ENCODE peak calls at places on chromosome X, in six cellular contexts. One of them, this sample, is unnamed. For H3K4me1, the result is how much of the 10 kb centered on the place peaks cover.

GRCh38 chrX:111519215-111519614 is 7.8 kb downstream of the SERTM2 start:
- DNase-seq in lower lobe of right lung: no peak
- DNase-seq in neural progenitor cell: peak
- DNase-seq in CD8-positive, alpha-beta T cell: no peak
- DNase-seq in kidney: no peak
- DNase-seq in uterus: no peak
- DNase-seq in this sample: no peak

GRCh38 chrX:107485019-107485418 is 35.6 kb downstream of the FRMPD3 start:
- DNase-seq in lower lobe of right lung: no peak
- DNase-seq in neural progenitor cell: no peak
- DNase-seq in CD8-positive, alpha-beta T cell: no peak
- DNase-seq in kidney: no peak
- DNase-seq in uterus: no peak
- DNase-seq in this sample: no peak

GRCh38 chrX:71253253-71254091 is 468 bp downstream of the ZMYM3 start:
- DNase-seq in lower lobe of right lung: peak
- DNase-seq in neural progenitor cell: peak
- DNase-seq in CD8-positive, alpha-beta T cell: no peak
- DNase-seq in kidney: no peak
- DNase-seq in uterus: peak
- DNase-seq in this sample: peak

GRCh38 chrX:129739591-129739990 is 812 bp downstream of the XPNPEP2 start:
- DNase-seq in lower lobe of right lung: no peak
- DNase-seq in neural progenitor cell: no peak
- DNase-seq in CD8-positive, alpha-beta T cell: no peak
- DNase-seq in kidney: no peak
- DNase-seq in uterus: no peak
- DNase-seq in this sample: no peak

GRCh38 chrX:41688835-41689234 is at the start of gene GPR34:
- DNase-seq in lower lobe of right lung: no peak
- DNase-seq in neural progenitor cell: no peak
- DNase-seq in CD8-positive, alpha-beta T cell: no peak
- DNase-seq in kidney: no peak
- DNase-seq in uterus: no peak
- DNase-seq in this sample: no peak

GRCh38 chrX:152070186-152070585 is 68.2 kb downstream of the MAGEA10 start:
- DNase-seq in lower lobe of right lung: no peak
- DNase-seq in neural progenitor cell: no peak
- DNase-seq in CD8-positive, alpha-beta T cell: no peak
- DNase-seq in kidney: no peak
- DNase-seq in uterus: no peak
- DNase-seq in this sample: no peak

GRCh38 chrX:48676893-48677270 is 6.7 kb upstream of the WAS start:
- DNase-seq in lower lobe of right lung: peak
- DNase-seq in neural progenitor cell: no peak
- DNase-seq in CD8-positive, alpha-beta T cell: no peak
- DNase-seq in kidney: peak
- DNase-seq in uterus: no peak
- DNase-seq in this sample: no peak

GRCh38 chrX:1355131-1355799 is 18.7 kb downstream of the IL3RA start:
- DNase-seq in lower lobe of right lung: peak
- DNase-seq in neural progenitor cell: peak
- DNase-seq in CD8-positive, alpha-beta T cell: no peak
- DNase-seq in kidney: peak
- DNase-seq in uterus: no peak
- DNase-seq in this sample: no peak

GRCh38 chrX:45851434-45851991 is 650.8 kb upstream of the DIPK2B start:
- DNase-seq in lower lobe of right lung: peak
- DNase-seq in neural progenitor cell: peak
- DNase-seq in CD8-positive, alpha-beta T cell: peak
- DNase-seq in kidney: no peak
- DNase-seq in uterus: peak
- DNase-seq in this sample: no peak

GRCh38 chrX:65587616-65588526 is 53.3 kb upstream of the LAS1L start:
- DNase-seq in lower lobe of right lung: peak
- DNase-seq in neural progenitor cell: no peak
- DNase-seq in CD8-positive, alpha-beta T cell: no peak
- DNase-seq in kidney: peak
- DNase-seq in uterus: peak
- DNase-seq in this sample: peak

GRCh38 chrX:87728459-87728858 is 210.9 kb downstream of the KLHL4 start:
- DNase-seq in lower lobe of right lung: no peak
- DNase-seq in neural progenitor cell: no peak
- DNase-seq in CD8-positive, alpha-beta T cell: no peak
- DNase-seq in kidney: no peak
- DNase-seq in uterus: no peak
- DNase-seq in this sample: no peak

GRCh38 chrX:103513067-103513466 is 6.2 kb downstream of the RAB40A start:
- DNase-seq in lower lobe of right lung: no peak
- DNase-seq in neural progenitor cell: no peak
- DNase-seq in CD8-positive, alpha-beta T cell: no peak
- DNase-seq in kidney: no peak
- DNase-seq in uterus: no peak
- DNase-seq in this sample: no peak

GRCh38 chrX:39755152-39756032 is 342.4 kb downstream of the BCOR start:
- DNase-seq in lower lobe of right lung: peak
- DNase-seq in neural progenitor cell: peak
- DNase-seq in CD8-positive, alpha-beta T cell: no peak
- DNase-seq in kidney: peak
- DNase-seq in uterus: peak
- DNase-seq in this sample: peak

GRCh38 chrX:141220342-141221008 is 21.8 kb downstream of the SPANXC start:
- DNase-seq in lower lobe of right lung: no peak
- DNase-seq in neural progenitor cell: no peak
- DNase-seq in CD8-positive, alpha-beta T cell: no peak
- DNase-seq in kidney: no peak
- DNase-seq in uterus: no peak
- DNase-seq in this sample: no peak

GRCh38 chrX:13110427-13111324 is 66.3 kb upstream of the FAM9C start:
- DNase-seq in lower lobe of right lung: no peak
- DNase-seq in neural progenitor cell: no peak
- DNase-seq in CD8-positive, alpha-beta T cell: no peak
- DNase-seq in kidney: peak
- DNase-seq in uterus: peak
- DNase-seq in this sample: no peak

GRCh38 chrX:153780678-153781427 is at the start of gene SRPK3:
- DNase-seq in lower lobe of right lung: no peak
- DNase-seq in neural progenitor cell: no peak
- DNase-seq in CD8-positive, alpha-beta T cell: no peak
- DNase-seq in kidney: peak
- DNase-seq in uterus: no peak
- DNase-seq in this sample: no peak

GRCh38 chrX:136310411-136310810 is 9.6 kb downstream of the ADGRG4 start:
- DNase-seq in lower lobe of right lung: no peak
- DNase-seq in neural progenitor cell: no peak
- DNase-seq in CD8-positive, alpha-beta T cell: no peak
- DNase-seq in kidney: no peak
- DNase-seq in uterus: no peak
- DNase-seq in this sample: no peak

GRCh38 chrX:119537487-119537886 is 27.7 kb downstream of the STEEP1 start:
- DNase-seq in lower lobe of right lung: no peak
- DNase-seq in neural progenitor cell: no peak
- DNase-seq in CD8-positive, alpha-beta T cell: no peak
- DNase-seq in kidney: no peak
- DNase-seq in uterus: no peak
- DNase-seq in this sample: no peak

GRCh38 chrX:47197526-47197925 is 3.9 kb downstream of the UBA1 start:
- DNase-seq in lower lobe of right lung: no peak
- DNase-seq in neural progenitor cell: no peak
- DNase-seq in CD8-positive, alpha-beta T cell: no peak
- DNase-seq in kidney: no peak
- DNase-seq in uterus: no peak
- DNase-seq in this sample: peak

DNA sequence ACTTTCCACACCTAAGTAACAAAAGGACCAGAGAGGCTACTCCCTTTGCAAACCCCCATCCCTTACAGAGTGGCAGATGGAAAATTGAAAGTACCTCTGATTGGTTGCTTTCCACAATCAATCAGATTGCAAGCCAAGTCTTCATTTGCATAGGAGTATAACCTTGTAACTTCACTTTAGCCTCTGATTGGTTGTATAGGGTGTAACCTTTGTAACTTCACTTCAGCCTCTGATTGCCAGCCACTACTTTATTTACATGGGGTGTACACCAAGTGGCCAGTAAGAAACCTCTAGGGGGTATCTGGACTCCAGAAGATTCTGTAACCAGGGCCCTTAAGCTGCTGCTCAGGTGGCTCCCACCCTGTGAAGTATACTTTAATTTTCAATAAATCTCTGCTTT is 48.6 kb downstream of the GPC4 start:
- DNase-seq in lower lobe of right lung: no peak
- DNase-seq in neural progenitor cell: no peak
- DNase-seq in CD8-positive, alpha-beta T cell: no peak
- DNase-seq in kidney: no peak
- DNase-seq in uterus: no peak
- DNase-seq in this sample: no peak
- H3K4me1 ChIP-seq in lower lobe of right lung: under half
- H3K4me1 ChIP-seq in neural progenitor cell: under half
- H3K4me1 ChIP-seq in CD8-positive, alpha-beta T cell: under half
- H3K4me1 ChIP-seq in kidney: under half
- H3K4me1 ChIP-seq in uterus: under half
- H3K4me1 ChIP-seq in this sample: under half

GRCh38 chrX:11753668-11754067 is 4.4 kb upstream of the MSL3 start:
- DNase-seq in lower lobe of right lung: no peak
- DNase-seq in neural progenitor cell: no peak
- DNase-seq in CD8-positive, alpha-beta T cell: no peak
- DNase-seq in kidney: no peak
- DNase-seq in uterus: no peak
- DNase-seq in this sample: no peak

GRCh38 chrX:11751261-11751660 is 6.8 kb upstream of the MSL3 start:
- DNase-seq in lower lobe of right lung: no peak
- DNase-seq in neural progenitor cell: no peak
- DNase-seq in CD8-positive, alpha-beta T cell: no peak
- DNase-seq in kidney: no peak
- DNase-seq in uterus: no peak
- DNase-seq in this sample: no peak

GRCh38 chrX:11754958-11755645 is 2.9 kb upstream of the MSL3 start:
- DNase-seq in lower lobe of right lung: no peak
- DNase-seq in neural progenitor cell: no peak
- DNase-seq in CD8-positive, alpha-beta T cell: no peak
- DNase-seq in kidney: no peak
- DNase-seq in uterus: no peak
- DNase-seq in this sample: no peak

GRCh38 chrX:11750051-11750450 is 8.0 kb upstream of the MSL3 start:
- DNase-seq in lower lobe of right lung: no peak
- DNase-seq in neural progenitor cell: no peak
- DNase-seq in CD8-positive, alpha-beta T cell: no peak
- DNase-seq in kidney: no peak
- DNase-seq in uterus: no peak
- DNase-seq in this sample: no peak

GRCh38 chrX:11750694-11751093 is 7.3 kb upstream of the MSL3 start:
- DNase-seq in lower lobe of right lung: no peak
- DNase-seq in neural progenitor cell: no peak
- DNase-seq in CD8-positive, alpha-beta T cell: no peak
- DNase-seq in kidney: no peak
- DNase-seq in uterus: no peak
- DNase-seq in this sample: no peak
- H3K4me1 ChIP-seq in lower lobe of right lung: under half
- H3K4me1 ChIP-seq in neural progenitor cell: under half
- H3K4me1 ChIP-seq in CD8-positive, alpha-beta T cell: under half
- H3K4me1 ChIP-seq in kidney: under half
- H3K4me1 ChIP-seq in uterus: under half
- H3K4me1 ChIP-seq in this sample: under half

GRCh38 chrX:21996872-21997271 is 35.3 kb upstream of the PHEX start:
- DNase-seq in lower lobe of right lung: no peak
- DNase-seq in neural progenitor cell: no peak
- DNase-seq in CD8-positive, alpha-beta T cell: no peak
- DNase-seq in kidney: no peak
- DNase-seq in uterus: no peak
- DNase-seq in this sample: no peak

GRCh38 chrX:21990812-21991211 is 41.3 kb upstream of the PHEX start:
- DNase-seq in lower lobe of right lung: no peak
- DNase-seq in neural progenitor cell: no peak
- DNase-seq in CD8-positive, alpha-beta T cell: no peak
- DNase-seq in kidney: no peak
- DNase-seq in uterus: no peak
- DNase-seq in this sample: no peak

GRCh38 chrX:21989415-21989814 is 42.7 kb upstream of the PHEX start:
- DNase-seq in lower lobe of right lung: no peak
- DNase-seq in neural progenitor cell: no peak
- DNase-seq in CD8-positive, alpha-beta T cell: no peak
- DNase-seq in kidney: no peak
- DNase-seq in uterus: no peak
- DNase-seq in this sample: no peak

GRCh38 chrX:21991504-21991903 is 40.6 kb upstream of the PHEX start:
- DNase-seq in lower lobe of right lung: no peak
- DNase-seq in neural progenitor cell: no peak
- DNase-seq in CD8-positive, alpha-beta T cell: no peak
- DNase-seq in kidney: no peak
- DNase-seq in uterus: no peak
- DNase-seq in this sample: no peak

DNA sequence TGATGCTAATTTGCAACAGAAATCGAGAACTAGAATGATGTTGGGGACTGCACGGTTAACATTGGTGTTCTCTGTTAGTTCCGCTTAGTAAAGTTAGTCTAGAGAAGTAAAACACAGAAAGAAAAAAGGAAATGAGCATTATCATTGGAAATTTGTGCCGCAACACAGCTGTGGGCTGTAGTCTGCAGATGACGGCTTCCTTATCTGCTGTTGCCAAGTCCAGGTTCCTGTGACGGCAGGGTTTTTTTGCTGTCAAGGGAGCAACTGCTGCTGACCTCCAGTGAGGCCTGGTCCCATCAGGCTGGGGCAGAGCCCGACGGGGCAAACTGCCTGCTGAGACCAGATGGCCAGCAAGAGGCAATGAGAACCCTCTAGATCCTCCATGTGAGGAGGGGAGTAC is 38.9 kb upstream of the PHEX start:
- DNase-seq in lower lobe of right lung: peak
- DNase-seq in neural progenitor cell: no peak
- DNase-seq in CD8-positive, alpha-beta T cell: no peak
- DNase-seq in kidney: peak
- DNase-seq in uterus: no peak
- DNase-seq in this sample: peak
- H3K4me1 ChIP-seq in lower lobe of right lung: under half
- H3K4me1 ChIP-seq in neural progenitor cell: under half
- H3K4me1 ChIP-seq in CD8-positive, alpha-beta T cell: under half
- H3K4me1 ChIP-seq in kidney: under half
- H3K4me1 ChIP-seq in uterus: under half
- H3K4me1 ChIP-seq in this sample: under half

GRCh38 chrX:19627533-19627932 is 112.2 kb upstream of the MAP3K15 start:
- DNase-seq in lower lobe of right lung: no peak
- DNase-seq in neural progenitor cell: no peak
- DNase-seq in CD8-positive, alpha-beta T cell: no peak
- DNase-seq in kidney: no peak
- DNase-seq in uterus: no peak
- DNase-seq in this sample: no peak

GRCh38 chrX:19630228-19630627 is 114.9 kb upstream of the MAP3K15 start:
- DNase-seq in lower lobe of right lung: no peak
- DNase-seq in neural progenitor cell: no peak
- DNase-seq in CD8-positive, alpha-beta T cell: no peak
- DNase-seq in kidney: no peak
- DNase-seq in uterus: no peak
- DNase-seq in this sample: no peak

GRCh38 chrX:19629541-19629940 is 114.2 kb upstream of the MAP3K15 start:
- DNase-seq in lower lobe of right lung: no peak
- DNase-seq in neural progenitor cell: no peak
- DNase-seq in CD8-positive, alpha-beta T cell: no peak
- DNase-seq in kidney: no peak
- DNase-seq in uterus: no peak
- DNase-seq in this sample: no peak

GRCh38 chrX:19628006-19628575 is 112.8 kb upstream of the MAP3K15 start:
- DNase-seq in lower lobe of right lung: no peak
- DNase-seq in neural progenitor cell: no peak
- DNase-seq in CD8-positive, alpha-beta T cell: no peak
- DNase-seq in kidney: no peak
- DNase-seq in uterus: no peak
- DNase-seq in this sample: no peak

GRCh38 chrX:19630776-19631707 is 115.7 kb upstream of the MAP3K15 start:
- DNase-seq in lower lobe of right lung: no peak
- DNase-seq in neural progenitor cell: no peak
- DNase-seq in CD8-positive, alpha-beta T cell: no peak
- DNase-seq in kidney: no peak
- DNase-seq in uterus: no peak
- DNase-seq in this sample: no peak
- H3K4me1 ChIP-seq in lower lobe of right lung: under half
- H3K4me1 ChIP-seq in neural progenitor cell: under half
- H3K4me1 ChIP-seq in CD8-positive, alpha-beta T cell: under half
- H3K4me1 ChIP-seq in kidney: under half
- H3K4me1 ChIP-seq in uterus: under half
- H3K4me1 ChIP-seq in this sample: under half